ENCODE peak calls at places on chromosome 7, in four cellular contexts. J is fibroblast of lung, F is psoas muscle, O is mammary epithelial cell. L is an unnamed sample. For H3K4me1 and H3K9me3, the result is how much of the 10 kb centered on the place peaks cover.

GRCh38 chr7:495761-496321 is 23.8 kb downstream of the PDGFA start:
- DNase-seq in O (no peak), F (peak), J (no peak), L (peak)

GRCh38 chr7:44224216-44224950 is 23.6 kb downstream of the YKT6 start:
- DNase-seq in O (peak), F (peak), J (no peak), L (peak)

GRCh38 chr7:66344166-66344565 is 139.0 kb downstream of the TPST1 start:
- DNase-seq in O (peak), J (peak), F (no peak), L (no peak)

GRCh38 chr7:6446977-6447588 is 671 bp downstream of the DAGLB start:
- DNase-seq in F (peak), J (peak), O (peak), L (peak)

GRCh38 chr7:116984917-116985316 is 31.6 kb downstream of the ST7 start:
- DNase-seq in F (no peak), O (no peak), J (peak), L (no peak)

GRCh38 chr7:19110026-19110777 is 7.2 kb downstream of the TWIST1 start:
- DNase-seq in J (no peak), O (no peak), F (no peak), L (no peak)

GRCh38 chr7:41385996-41386395 is 316.9 kb downstream of the INHBA start:
- DNase-seq in J (no peak), F (no peak), O (peak), L (no peak)

GRCh38 chr7:48304641-48305040 is 133.4 kb downstream of the ABCA13 start:
- DNase-seq in F (no peak), O (no peak), J (no peak), L (no peak)

GRCh38 chr7:64541438-64542359 is 21.2 kb downstream of the ZNF680 start:
- DNase-seq in F (peak), J (peak), O (peak), L (no peak)

GRCh38 chr7:132877578-132877977 is 204.3 kb downstream of the CHCHD3 start:
- DNase-seq in F (no peak), J (no peak), O (peak), L (no peak)

GRCh38 chr7:75948179-75948578 is 33.2 kb downstream of the POR start:
- DNase-seq in J (no peak), F (peak), O (no peak), L (no peak)

GRCh38 chr7:27739301-27739913 is 555 bp upstream of the TAX1BP1 start:
- DNase-seq in F (no peak), O (no peak), J (peak), L (peak)

GRCh38 chr7:108016841-108017775 is 14.1 kb upstream of the LAMB1 start:
- DNase-seq in J (peak), F (no peak), O (peak), L (no peak)

GRCh38 chr7:120691915-120692314 is 166.0 kb downstream of the TSPAN12 start:
- DNase-seq in J (no peak), O (no peak), F (no peak), L (no peak)

GRCh38 chr7:17095001-17095574 is 203.4 kb upstream of the AHR start:
- DNase-seq in F (no peak), O (peak), J (no peak), L (no peak)

GRCh38 chr7:945147-945555 is 9.3 kb downstream of the ADAP1 start:
- DNase-seq in F (peak), J (no peak), O (no peak), L (peak)

GRCh38 chr7:112186300-112186699 is 19.9 kb downstream of the DOCK4 start:
- DNase-seq in F (no peak), O (no peak), J (no peak), L (no peak)

GRCh38 chr7:112185005-112185834 is 21.0 kb downstream of the DOCK4 start:
- DNase-seq in O (no peak), F (no peak), J (no peak), L (no peak)

GRCh38 chr7:112190120-112190519 is 16.1 kb downstream of the DOCK4 start:
- DNase-seq in J (no peak), O (no peak), F (no peak), L (no peak)

GRCh38 chr7:112184455-112184854 is 21.7 kb downstream of the DOCK4 start:
- DNase-seq in O (no peak), F (no peak), J (no peak), L (no peak)

DNA sequence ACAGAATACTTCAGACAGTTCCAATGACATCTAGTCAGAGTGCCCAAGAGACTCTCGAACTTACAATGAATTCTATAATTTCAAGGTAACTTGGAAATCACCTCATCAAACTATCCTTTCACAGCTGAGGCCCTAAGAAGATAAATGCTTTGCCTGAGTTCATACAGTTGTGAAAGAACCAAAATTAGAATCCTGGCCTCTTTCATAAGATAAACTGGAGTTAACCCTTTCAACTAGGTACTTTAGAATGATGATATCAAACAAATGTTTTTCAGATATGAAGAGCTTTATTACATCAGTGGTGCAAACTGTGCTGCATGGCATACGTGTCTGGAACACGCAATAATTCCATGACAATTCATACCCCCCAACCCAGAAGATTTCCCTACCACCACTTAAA is 17.9 kb downstream of the DOCK4 start:
- DNase-seq in F (no peak), J (no peak), O (no peak), L (no peak)
- H3K4me1 ChIP-seq in F (under half), J (under half), O (under half), L (half or more)

DNA sequence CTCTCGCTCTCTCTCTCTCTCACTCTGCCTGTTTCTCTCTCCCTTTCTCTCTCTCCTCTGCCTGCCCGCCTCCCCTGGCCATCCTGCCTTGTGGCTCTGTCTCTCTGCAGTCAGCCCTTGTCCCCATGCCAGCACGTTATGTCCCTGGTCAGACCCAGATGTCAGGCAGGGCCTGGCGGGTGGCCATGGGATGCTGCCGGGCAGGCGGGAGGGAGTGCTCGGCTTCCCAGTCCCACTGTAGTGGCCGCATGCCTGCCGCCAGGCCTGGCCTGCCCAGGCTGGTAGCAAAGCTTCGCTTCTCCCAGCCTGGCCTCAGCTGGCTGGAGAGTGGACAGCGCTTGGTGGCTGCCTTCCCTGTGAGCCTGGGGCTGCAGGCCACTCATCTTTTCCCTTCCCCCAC is 121.5 kb upstream of the ZNF716 start:
- DNase-seq in O (no peak), F (peak), J (no peak), L (no peak)
- H3K9me3 ChIP-seq in O (under half), F (under half), J (under half), L (under half)

GRCh38 chr7:8254215-8254614 is 7.8 kb downstream of the ICA1 start:
- DNase-seq in J (no peak), O (no peak), F (no peak), L (no peak)

GRCh38 chr7:8246020-8246419 is 15.9 kb downstream of the ICA1 start:
- DNase-seq in J (no peak), F (no peak), O (no peak), L (no peak)

GRCh38 chr7:8250547-8250946 is 11.4 kb downstream of the ICA1 start:
- DNase-seq in F (no peak), O (no peak), J (no peak), L (no peak)

GRCh38 chr7:8251195-8251594 is 10.8 kb downstream of the ICA1 start:
- DNase-seq in J (no peak), O (no peak), F (no peak), L (no peak)

DNA sequence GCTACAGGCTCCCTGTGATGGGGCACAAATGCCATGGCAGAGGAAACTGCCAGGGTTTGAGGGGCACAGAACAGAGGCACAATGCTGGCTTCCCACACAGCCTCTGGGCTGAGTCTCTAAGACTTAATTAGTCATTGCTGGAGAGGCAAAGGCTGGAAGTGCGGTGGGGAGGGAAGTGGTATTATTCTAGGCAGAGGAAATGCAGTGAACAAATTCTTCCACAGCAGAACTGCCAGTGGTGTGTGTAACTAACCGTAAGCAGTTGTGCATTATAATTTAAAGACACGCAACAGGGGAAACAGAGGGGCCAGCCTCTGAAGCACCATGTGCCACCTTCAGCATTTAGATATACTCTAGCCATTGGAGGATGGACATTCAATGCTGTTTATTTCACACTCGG is 12.8 kb downstream of the ICA1 start:
- DNase-seq in F (no peak), J (no peak), O (no peak), L (no peak)
- H3K4me1 ChIP-seq in F (under half), J (under half), O (under half), L (under half)

DNA sequence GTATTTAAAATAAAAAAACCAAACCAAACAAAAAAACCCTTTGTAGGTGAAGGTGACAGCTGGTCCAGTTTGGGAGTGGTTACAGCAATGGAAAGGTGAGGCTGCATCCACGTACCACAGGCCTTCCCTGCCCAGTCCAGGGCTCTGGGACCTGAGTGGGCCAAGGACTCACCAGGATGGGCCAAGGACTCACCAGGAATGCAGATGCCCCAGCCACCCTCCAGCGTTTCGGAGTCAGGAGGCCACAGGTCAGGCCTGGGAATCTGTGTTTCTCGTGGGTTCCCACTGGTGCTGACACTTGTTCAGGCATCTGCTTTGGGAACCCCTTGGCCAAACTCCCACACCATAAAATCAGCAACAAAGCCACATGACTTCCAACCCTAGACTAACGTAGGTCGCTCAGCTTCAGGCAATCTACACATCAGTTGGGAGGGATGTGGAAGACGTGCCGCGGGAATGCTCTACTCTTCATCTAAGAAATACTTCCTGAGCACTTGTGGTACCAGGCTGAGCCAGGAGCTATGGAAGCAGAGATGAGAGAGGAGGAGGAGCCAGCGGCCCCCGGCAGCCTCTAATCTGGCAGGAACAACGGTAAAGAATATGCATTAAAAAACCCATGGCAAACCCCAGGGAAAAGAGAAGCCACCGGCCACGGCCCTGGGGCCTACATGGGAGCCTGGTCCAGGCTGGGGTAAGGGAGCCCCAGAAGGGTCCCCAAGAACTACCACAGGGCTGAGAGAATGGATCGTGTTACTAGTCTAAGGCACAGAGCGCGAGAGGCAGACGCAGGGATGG is 473.4 kb downstream of the PTPRN2 start:
- DNase-seq in F (no peak), J (no peak), O (no peak), L (no peak)
- H3K9me3 ChIP-seq in F (under half), J (under half), O (under half), L (under half)

DNA sequence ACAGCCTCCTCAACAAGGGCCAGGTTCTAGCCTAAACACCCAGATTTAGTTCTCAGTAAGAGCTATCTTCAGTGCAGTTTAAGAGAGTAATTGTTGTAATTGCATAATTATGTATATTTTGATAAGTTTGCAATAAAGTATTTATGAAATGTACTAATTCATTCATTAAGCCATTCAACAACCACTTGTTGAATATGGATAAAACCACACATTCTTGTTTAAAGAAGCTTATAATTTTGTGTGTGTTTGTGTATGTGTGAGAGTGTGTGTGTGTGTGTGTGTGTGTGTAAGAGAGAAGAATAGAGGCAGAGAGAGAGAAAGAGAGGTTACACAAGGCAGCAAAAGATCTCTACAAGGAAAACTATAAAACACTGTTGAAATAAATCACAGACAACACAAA is 115.0 kb upstream of the SLC25A13 start:
- DNase-seq in J (no peak), O (no peak), F (no peak), L (no peak)
- H3K4me1 ChIP-seq in J (under half), O (under half), F (under half), L (under half)